ENCODE peak calls at places on chromosome 10, in nine cellular contexts. One of them, this sample, is unnamed.

GRCh38 chr10:76918106-76918505 is 719.5 kb downstream of the KCNMA1 start:
- DNase-seq in SK-N-SH: no peak
- DNase-seq in transverse colon: no peak
- DNase-seq in adrenal gland: no peak
- DNase-seq in colonic mucosa: no peak
- DNase-seq in heart right ventricle: no peak
- DNase-seq in IMR-90: no peak
- DNase-seq in right lobe of liver: no peak
- DNase-seq in astrocyte of the cerebellum: no peak
- DNase-seq in this sample: no peak

GRCh38 chr10:13528875-13529713 is at the start of gene BEND7:
- DNase-seq in astrocyte of the cerebellum: no peak
- DNase-seq in colonic mucosa: peak
- DNase-seq in heart right ventricle: peak
- DNase-seq in transverse colon: peak
- DNase-seq in IMR-90: peak
- DNase-seq in right lobe of liver: peak
- DNase-seq in adrenal gland: no peak
- DNase-seq in SK-N-SH: peak
- DNase-seq in this sample: no peak

GRCh38 chr10:119526606-119527592 is 15.6 kb downstream of the RGS10 start:
- DNase-seq in right lobe of liver: no peak
- DNase-seq in colonic mucosa: no peak
- DNase-seq in SK-N-SH: no peak
- DNase-seq in heart right ventricle: no peak
- DNase-seq in IMR-90: peak
- DNase-seq in astrocyte of the cerebellum: no peak
- DNase-seq in transverse colon: no peak
- DNase-seq in adrenal gland: no peak
- DNase-seq in this sample: no peak

GRCh38 chr10:86868353-86868752 is 89.1 kb downstream of the MMRN2 start:
- DNase-seq in heart right ventricle: no peak
- DNase-seq in astrocyte of the cerebellum: peak
- DNase-seq in transverse colon: no peak
- DNase-seq in colonic mucosa: no peak
- DNase-seq in right lobe of liver: peak
- DNase-seq in IMR-90: peak
- DNase-seq in SK-N-SH: no peak
- DNase-seq in adrenal gland: peak
- DNase-seq in this sample: peak

GRCh38 chr10:44186150-44186549 is 198.7 kb downstream of the CXCL12 start:
- DNase-seq in transverse colon: no peak
- DNase-seq in astrocyte of the cerebellum: peak
- DNase-seq in IMR-90: peak
- DNase-seq in SK-N-SH: no peak
- DNase-seq in heart right ventricle: no peak
- DNase-seq in colonic mucosa: no peak
- DNase-seq in adrenal gland: no peak
- DNase-seq in right lobe of liver: no peak
- DNase-seq in this sample: no peak

GRCh38 chr10:89362928-89363327 is 14.9 kb upstream of the IFIT1B start:
- DNase-seq in heart right ventricle: no peak
- DNase-seq in adrenal gland: no peak
- DNase-seq in SK-N-SH: no peak
- DNase-seq in colonic mucosa: no peak
- DNase-seq in transverse colon: no peak
- DNase-seq in right lobe of liver: no peak
- DNase-seq in IMR-90: no peak
- DNase-seq in astrocyte of the cerebellum: no peak
- DNase-seq in this sample: no peak

GRCh38 chr10:68247931-68248330 is 16.0 kb upstream of the ATOH7 start:
- DNase-seq in right lobe of liver: no peak
- DNase-seq in heart right ventricle: no peak
- DNase-seq in colonic mucosa: no peak
- DNase-seq in adrenal gland: no peak
- DNase-seq in IMR-90: no peak
- DNase-seq in transverse colon: no peak
- DNase-seq in SK-N-SH: no peak
- DNase-seq in astrocyte of the cerebellum: no peak
- DNase-seq in this sample: no peak

GRCh38 chr10:103499881-103500280 is 6.4 kb downstream of the NEURL1 start:
- DNase-seq in adrenal gland: no peak
- DNase-seq in IMR-90: peak
- DNase-seq in colonic mucosa: no peak
- DNase-seq in right lobe of liver: no peak
- DNase-seq in astrocyte of the cerebellum: no peak
- DNase-seq in heart right ventricle: no peak
- DNase-seq in transverse colon: no peak
- DNase-seq in SK-N-SH: no peak
- DNase-seq in this sample: no peak

GRCh38 chr10:126935263-126935946 is 30.2 kb downstream of the DOCK1 start:
- DNase-seq in colonic mucosa: no peak
- DNase-seq in SK-N-SH: peak
- DNase-seq in IMR-90: peak
- DNase-seq in adrenal gland: no peak
- DNase-seq in heart right ventricle: no peak
- DNase-seq in astrocyte of the cerebellum: no peak
- DNase-seq in right lobe of liver: no peak
- DNase-seq in transverse colon: no peak
- DNase-seq in this sample: no peak

GRCh38 chr10:63286754-63287264 is 153.7 kb downstream of the NRBF2 start:
- DNase-seq in astrocyte of the cerebellum: no peak
- DNase-seq in IMR-90: no peak
- DNase-seq in SK-N-SH: no peak
- DNase-seq in transverse colon: no peak
- DNase-seq in adrenal gland: no peak
- DNase-seq in colonic mucosa: no peak
- DNase-seq in heart right ventricle: no peak
- DNase-seq in right lobe of liver: no peak
- DNase-seq in this sample: no peak

GRCh38 chr10:75751232-75751631 is 319.8 kb downstream of the LRMDA start:
- DNase-seq in right lobe of liver: no peak
- DNase-seq in colonic mucosa: no peak
- DNase-seq in transverse colon: no peak
- DNase-seq in adrenal gland: no peak
- DNase-seq in heart right ventricle: no peak
- DNase-seq in astrocyte of the cerebellum: no peak
- DNase-seq in SK-N-SH: no peak
- DNase-seq in IMR-90: no peak
- DNase-seq in this sample: no peak

GRCh38 chr10:75754096-75754495 is 322.7 kb downstream of the LRMDA start:
- DNase-seq in colonic mucosa: no peak
- DNase-seq in IMR-90: no peak
- DNase-seq in heart right ventricle: no peak
- DNase-seq in adrenal gland: no peak
- DNase-seq in astrocyte of the cerebellum: no peak
- DNase-seq in right lobe of liver: no peak
- DNase-seq in SK-N-SH: no peak
- DNase-seq in transverse colon: no peak
- DNase-seq in this sample: no peak

DNA sequence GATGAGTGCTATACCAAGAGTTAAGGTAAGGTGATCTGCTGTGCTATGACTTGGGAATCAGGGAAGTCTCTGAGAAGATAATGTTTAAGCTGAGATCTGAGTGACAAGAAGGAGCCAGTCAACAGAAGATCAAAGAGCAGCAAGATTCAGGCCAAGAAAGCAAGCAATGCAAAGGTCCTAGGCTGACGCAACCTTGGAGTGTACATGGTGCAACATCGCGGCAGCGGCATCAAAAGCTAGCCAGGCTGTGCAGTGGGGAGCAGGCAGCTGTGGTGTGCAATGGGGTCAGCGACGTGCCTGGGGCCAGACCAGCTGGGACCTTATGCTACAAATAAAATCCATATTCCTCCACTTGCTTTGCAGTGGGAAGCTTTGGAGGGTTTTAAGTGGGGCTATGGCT is 324.1 kb downstream of the LRMDA start:
- DNase-seq in astrocyte of the cerebellum: no peak
- DNase-seq in IMR-90: no peak
- DNase-seq in adrenal gland: no peak
- DNase-seq in heart right ventricle: no peak
- DNase-seq in right lobe of liver: peak
- DNase-seq in transverse colon: no peak
- DNase-seq in SK-N-SH: no peak
- DNase-seq in colonic mucosa: no peak
- DNase-seq in this sample: no peak
- TF ChIP-seq CTCF in astrocyte of the cerebellum: no peak
- TF ChIP-seq CTCF in IMR-90: no peak
- TF ChIP-seq CTCF in adrenal gland: no peak
- TF ChIP-seq CTCF in heart right ventricle: no peak
- TF ChIP-seq CTCF in right lobe of liver: no peak
- TF ChIP-seq CTCF in transverse colon: no peak
- TF ChIP-seq CTCF in SK-N-SH: no peak
- TF ChIP-seq CTCF in colonic mucosa: no peak
- TF ChIP-seq CTCF in this sample: no peak

GRCh38 chr10:123274513-123275182 is 120.4 kb downstream of the BUB3 start:
- DNase-seq in colonic mucosa: no peak
- DNase-seq in SK-N-SH: no peak
- DNase-seq in right lobe of liver: no peak
- DNase-seq in heart right ventricle: no peak
- DNase-seq in adrenal gland: no peak
- DNase-seq in astrocyte of the cerebellum: no peak
- DNase-seq in transverse colon: no peak
- DNase-seq in IMR-90: no peak
- DNase-seq in this sample: no peak

GRCh38 chr10:123278445-123278844 is 124.2 kb downstream of the BUB3 start:
- DNase-seq in colonic mucosa: no peak
- DNase-seq in heart right ventricle: no peak
- DNase-seq in IMR-90: no peak
- DNase-seq in transverse colon: no peak
- DNase-seq in astrocyte of the cerebellum: no peak
- DNase-seq in right lobe of liver: no peak
- DNase-seq in adrenal gland: no peak
- DNase-seq in SK-N-SH: no peak
- DNase-seq in this sample: no peak

GRCh38 chr10:123270806-123271205 is 116.6 kb downstream of the BUB3 start:
- DNase-seq in adrenal gland: no peak
- DNase-seq in heart right ventricle: no peak
- DNase-seq in IMR-90: no peak
- DNase-seq in astrocyte of the cerebellum: no peak
- DNase-seq in right lobe of liver: no peak
- DNase-seq in transverse colon: no peak
- DNase-seq in SK-N-SH: no peak
- DNase-seq in colonic mucosa: no peak
- DNase-seq in this sample: no peak

GRCh38 chr10:123272171-123272570 is 118.0 kb downstream of the BUB3 start:
- DNase-seq in right lobe of liver: no peak
- DNase-seq in IMR-90: no peak
- DNase-seq in heart right ventricle: no peak
- DNase-seq in adrenal gland: no peak
- DNase-seq in transverse colon: no peak
- DNase-seq in SK-N-SH: no peak
- DNase-seq in astrocyte of the cerebellum: no peak
- DNase-seq in colonic mucosa: no peak
- DNase-seq in this sample: no peak

DNA sequence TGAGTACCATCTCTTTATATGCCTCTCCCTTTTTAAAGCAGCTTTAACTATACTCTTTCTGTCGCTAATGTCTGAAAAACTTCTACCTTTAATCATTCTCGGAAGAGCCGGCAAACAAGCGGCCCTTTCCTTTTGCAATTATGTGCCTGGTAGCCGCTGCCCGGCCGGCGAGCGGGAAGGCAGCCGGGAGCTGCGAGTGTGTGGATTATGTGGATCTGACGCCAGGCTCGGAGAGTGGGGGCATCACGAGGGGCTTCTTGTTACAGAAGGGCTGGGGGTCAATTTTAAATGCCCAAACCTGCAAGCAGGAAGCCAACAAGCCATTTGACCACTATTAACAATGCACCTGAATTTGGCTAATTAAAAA is 121.0 kb downstream of the BUB3 start:
- DNase-seq in transverse colon: no peak
- DNase-seq in SK-N-SH: no peak
- DNase-seq in right lobe of liver: no peak
- DNase-seq in IMR-90: no peak
- DNase-seq in astrocyte of the cerebellum: no peak
- DNase-seq in adrenal gland: no peak
- DNase-seq in colonic mucosa: no peak
- DNase-seq in heart right ventricle: no peak
- DNase-seq in this sample: no peak
- H3K4me3 ChIP-seq in transverse colon: no peak
- H3K4me3 ChIP-seq in SK-N-SH: no peak
- H3K4me3 ChIP-seq in right lobe of liver: no peak
- H3K4me3 ChIP-seq in IMR-90: no peak
- H3K4me3 ChIP-seq in astrocyte of the cerebellum: no peak
- H3K4me3 ChIP-seq in adrenal gland: no peak
- H3K4me3 ChIP-seq in colonic mucosa: no peak
- H3K4me3 ChIP-seq in heart right ventricle: no peak
- H3K4me3 ChIP-seq in this sample: no peak

DNA sequence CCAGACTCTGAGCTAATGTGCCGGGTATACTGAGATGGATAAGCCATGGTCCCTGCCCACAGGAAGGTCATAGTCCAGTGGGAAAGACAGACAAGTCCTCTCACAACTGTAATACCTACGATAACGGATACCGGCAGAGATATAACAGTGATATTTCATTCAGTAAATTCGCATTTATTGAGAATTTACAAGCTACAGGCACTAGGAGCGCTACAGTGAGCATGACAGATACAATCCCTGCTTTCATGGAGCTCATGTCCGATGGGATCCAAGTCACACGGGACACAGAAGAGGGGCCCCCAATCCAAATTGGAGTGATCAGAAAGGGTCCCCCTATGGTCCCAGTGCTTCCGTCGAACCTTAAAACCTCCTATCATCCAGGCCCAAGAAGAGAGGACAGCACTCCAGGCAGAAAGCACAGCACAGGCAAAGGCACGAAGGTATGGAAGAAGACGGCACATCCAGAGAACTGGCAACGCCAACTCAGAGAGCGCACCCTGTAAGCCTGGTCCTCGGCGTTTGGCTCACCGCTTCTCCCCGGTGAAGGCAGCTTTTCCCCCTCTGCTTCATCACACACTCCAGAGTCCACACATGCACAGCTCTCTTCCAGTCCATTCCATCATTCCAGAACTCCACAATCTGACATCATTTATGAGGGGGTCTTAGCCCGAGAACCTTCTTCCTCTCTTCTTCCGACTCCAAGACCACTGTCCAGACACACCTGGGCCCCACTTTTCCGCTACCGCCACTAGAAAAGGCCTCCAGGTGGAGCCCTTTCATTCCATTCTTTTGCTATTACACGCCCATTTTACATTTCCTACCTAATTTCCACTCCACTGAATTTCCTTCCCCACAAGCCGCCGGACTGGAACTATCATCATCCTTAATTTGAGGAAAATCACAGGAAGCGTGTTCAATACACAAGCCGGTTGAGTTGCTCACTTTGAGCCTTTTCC is 47.8 kb upstream of the NKX2-3 start:
- DNase-seq in IMR-90: no peak
- DNase-seq in adrenal gland: no peak
- DNase-seq in astrocyte of the cerebellum: no peak
- DNase-seq in heart right ventricle: no peak
- DNase-seq in colonic mucosa: no peak
- DNase-seq in right lobe of liver: no peak
- DNase-seq in SK-N-SH: no peak
- DNase-seq in transverse colon: no peak
- DNase-seq in this sample: no peak
- TF ChIP-seq CTCF in IMR-90: no peak
- TF ChIP-seq CTCF in adrenal gland: no peak
- TF ChIP-seq CTCF in astrocyte of the cerebellum: no peak
- TF ChIP-seq CTCF in heart right ventricle: no peak
- TF ChIP-seq CTCF in colonic mucosa: no peak
- TF ChIP-seq CTCF in right lobe of liver: no peak
- TF ChIP-seq CTCF in SK-N-SH: no peak
- TF ChIP-seq CTCF in transverse colon: peak
- TF ChIP-seq CTCF in this sample: peak

GRCh38 chr10:78035025-78035424 is 1.4 kb downstream of the RPS24 start:
- DNase-seq in IMR-90: peak
- DNase-seq in SK-N-SH: no peak
- DNase-seq in adrenal gland: no peak
- DNase-seq in astrocyte of the cerebellum: no peak
- DNase-seq in right lobe of liver: no peak
- DNase-seq in colonic mucosa: no peak
- DNase-seq in transverse colon: no peak
- DNase-seq in heart right ventricle: no peak
- DNase-seq in this sample: no peak
- H3K4me3 ChIP-seq in IMR-90: peak
- H3K4me3 ChIP-seq in SK-N-SH: peak
- H3K4me3 ChIP-seq in adrenal gland: no peak
- H3K4me3 ChIP-seq in astrocyte of the cerebellum: peak
- H3K4me3 ChIP-seq in right lobe of liver: no peak
- H3K4me3 ChIP-seq in colonic mucosa: peak
- H3K4me3 ChIP-seq in transverse colon: peak
- H3K4me3 ChIP-seq in heart right ventricle: peak
- H3K4me3 ChIP-seq in this sample: peak